ENCODE peak calls at places on chromosomes 5 and 9, in seven cellular contexts. O is amniotic stem cell; B is stimulated activated CD8-positive, alpha-beta memory T cell treated with anti-CD3 and anti-CD28 coated beads, Interleukin-15, amount 100 ng/mL, for 24 hours; N is cardiac muscle cell; H is occipital lobe; A is ascending aorta; F is T follicular helper cell. S is an unnamed sample.

GRCh38 chr9:89175739-89176360 is 2.8 kb downstream of the SHC3 start:
- DNase-seq in O (no peak), B (no peak), N (no peak), H (no peak), A (no peak), F (no peak), S (no peak)

GRCh38 chr5:17012289-17012688 is 76.2 kb upstream of the MYO10 start:
- DNase-seq in O (no peak), B (no peak), N (no peak), H (no peak), A (no peak), F (no peak), S (no peak)

GRCh38 chr5:160175438-160176218 is 53.7 kb upstream of the FABP6 start:
- DNase-seq in O (no peak), B (no peak), N (no peak), H (peak), A (no peak), F (no peak), S (no peak)

GRCh38 chr5:4479381-4479780 is 660.7 kb upstream of the ADAMTS16 start:
- DNase-seq in O (no peak), B (no peak), N (no peak), H (no peak), A (no peak), F (no peak), S (no peak)

GRCh38 chr5:13249854-13250253 is 694.6 kb downstream of the DNAH5 start:
- DNase-seq in O (no peak), B (no peak), N (no peak), H (no peak), A (no peak), F (no peak), S (no peak)

GRCh38 chr5:181052526-181052927 is 12.5 kb downstream of the BTNL9 start:
- DNase-seq in O (no peak), B (no peak), N (no peak), H (no peak), A (no peak), F (no peak), S (no peak)

GRCh38 chr9:84340535-84340934 is at the start of gene SLC28A3:
- DNase-seq in O (no peak), B (no peak), N (no peak), H (no peak), A (no peak), F (no peak), S (no peak)

GRCh38 chr5:177967221-177967887 is 28.7 kb downstream of the PROP1 start:
- DNase-seq in O (no peak), B (no peak), N (no peak), H (no peak), A (no peak), F (no peak), S (no peak)

GRCh38 chr9:87763286-87763685 is 37.4 kb downstream of the CTSL start:
- DNase-seq in O (no peak), B (no peak), N (no peak), H (no peak), A (no peak), F (no peak), S (no peak)

GRCh38 chr9:124794902-124795491 is 18.1 kb downstream of the OLFML2A start:
- DNase-seq in O (no peak), B (no peak), N (peak), H (no peak), A (no peak), F (no peak), S (no peak)

GRCh38 chr5:77568082-77568481 is 70.4 kb downstream of the OTP start:
- DNase-seq in O (no peak), B (no peak), N (no peak), H (no peak), A (no peak), F (no peak), S (no peak)

GRCh38 chr9:135684691-135685090 is 14.6 kb downstream of the SOHLH1 start:
- DNase-seq in O (no peak), B (no peak), N (no peak), H (no peak), A (no peak), F (no peak), S (no peak)

GRCh38 chr5:72693001-72693442 is 123.4 kb upstream of the TNPO1 start:
- DNase-seq in O (no peak), B (no peak), N (no peak), H (no peak), A (no peak), F (no peak), S (no peak)

GRCh38 chr5:1311443-1312055 is 16.7 kb upstream of the TERT start:
- DNase-seq in O (no peak), B (no peak), N (no peak), H (no peak), A (no peak), F (no peak), S (no peak)

GRCh38 chr5:153050496-153051179 is 439.8 kb upstream of the GRIA1 start:
- DNase-seq in O (no peak), B (no peak), N (peak), H (no peak), A (no peak), F (no peak), S (no peak)

GRCh38 chr5:169273881-169274280 is 27.1 kb downstream of the SLIT3 start:
- DNase-seq in O (no peak), B (no peak), N (no peak), H (no peak), A (no peak), F (no peak), S (no peak)

GRCh38 chr5:157818368-157818767 is 40.6 kb downstream of the CLINT1 start:
- DNase-seq in O (no peak), B (no peak), N (no peak), H (no peak), A (no peak), F (no peak), S (no peak)

GRCh38 chr9:133058550-133059320 is 3.0 kb upstream of the CEL start:
- DNase-seq in O (no peak), B (no peak), N (no peak), H (no peak), A (no peak), F (no peak), S (no peak)

GRCh38 chr5:58999804-59000595 is 417.1 kb downstream of the RAB3C start:
- DNase-seq in O (no peak), B (no peak), N (no peak), H (peak), A (no peak), F (no peak), S (no peak)

GRCh38 chr9:69176446-69177135 is 2.5 kb downstream of the TJP2 start:
- DNase-seq in O (no peak), B (no peak), N (no peak), H (no peak), A (no peak), F (no peak), S (no peak)

S was measured in HL-60.